ENCODE peak calls at places on chromosomes 3 and 15, in five cellular contexts. X, T, M, U and Z are unnamed samples.

GRCh38 chr3:23440416-23441294 is 237.5 kb downstream of the UBE2E2 start:
- DNase-seq in X (no peak), T (no peak), M (no peak), U (no peak), Z (peak)

GRCh38 chr15:101675796-101676582 is 23.8 kb upstream of the TM2D3 start:
- DNase-seq in X (no peak), T (no peak), M (no peak), U (peak), Z (no peak)

GRCh38 chr3:43794776-43795175 is 104.0 kb downstream of the ABHD5 start:
- DNase-seq in X (no peak), T (peak), M (no peak), U (peak), Z (no peak)

GRCh38 chr3:66344846-66345578 is 124.2 kb downstream of the SLC25A26 start:
- DNase-seq in X (no peak), T (no peak), M (no peak), U (no peak), Z (no peak)

GRCh38 chr3:14288168-14288788 is 109.7 kb downstream of the LSM3 start:
- DNase-seq in X (no peak), T (no peak), M (no peak), U (no peak), Z (no peak)

GRCh38 chr15:66019377-66019776 is 150.1 kb downstream of the RAB11A start:
- DNase-seq in X (no peak), T (no peak), M (no peak), U (no peak), Z (no peak)

GRCh38 chr3:80663426-80663825 is 895.6 kb upstream of the ROBO1 start:
- DNase-seq in X (no peak), T (no peak), M (no peak), U (no peak), Z (no peak)

GRCh38 chr3:134030801-134031619 is 1.3 kb upstream of the SLCO2A1 start:
- DNase-seq in X (no peak), T (no peak), M (no peak), U (no peak), Z (no peak)

GRCh38 chr15:23877502-23878412 is 190.7 kb upstream of the NDN start:
- DNase-seq in X (peak), T (peak), M (peak), U (no peak), Z (peak)

GRCh38 chr3:14283092-14283820 is 104.6 kb downstream of the LSM3 start:
- DNase-seq in X (no peak), T (no peak), M (no peak), U (no peak), Z (no peak)

GRCh38 chr15:88255496-88256171 is 905 bp downstream of the NTRK3 start:
- DNase-seq in X (no peak), T (no peak), M (peak), U (no peak), Z (no peak)

GRCh38 chr3:111738790-111739189 is 120.3 kb upstream of the PHLDB2 start:
- DNase-seq in X (no peak), T (no peak), M (no peak), U (no peak), Z (no peak)

GRCh38 chr15:91291673-91292072 is 191.6 kb downstream of the SV2B start:
- DNase-seq in X (peak), T (no peak), M (no peak), U (no peak), Z (peak)

GRCh38 chr3:39911465-39912309 is 102.3 kb downstream of the MYRIP start:
- DNase-seq in X (peak), T (no peak), M (peak), U (peak), Z (no peak)

GRCh38 chr3:113211370-113212154 is at the start of gene BOC:
- DNase-seq in X (peak), T (peak), M (peak), U (peak), Z (peak)

GRCh38 chr3:126834596-126835471 is 130.8 kb downstream of the CHCHD6 start:
- DNase-seq in X (no peak), T (peak), M (no peak), U (peak), Z (no peak)

GRCh38 chr15:85769182-85769900 is 25.4 kb downstream of the KLHL25 start:
- DNase-seq in X (no peak), T (no peak), M (no peak), U (no peak), Z (no peak)

GRCh38 chr3:171461087-171461917 is 1.1 kb upstream of the TNIK start:
- DNase-seq in X (no peak), T (peak), M (no peak), U (peak), Z (peak)

GRCh38 chr3:97721446-97721845 is 43.1 kb upstream of the ARL6 start:
- DNase-seq in X (no peak), T (no peak), M (no peak), U (no peak), Z (no peak)

GRCh38 chr3:41574900-41575299 is 375.6 kb downstream of the CTNNB1 start:
- DNase-seq in X (no peak), T (no peak), M (no peak), U (no peak), Z (no peak)
- TF ChIP-seq CTCF in X (no peak), T (no peak), M (no peak), U (peak), Z (no peak)

GRCh38 chr15:96369351-96369750 is 38.9 kb downstream of the NR2F2 start:
- DNase-seq in X (no peak), T (no peak), M (no peak), U (no peak), Z (no peak)

GRCh38 chr15:96367436-96368200 is 37.1 kb downstream of the NR2F2 start:
- DNase-seq in X (no peak), T (no peak), M (no peak), U (no peak), Z (no peak)

GRCh38 chr15:96365781-96366525 is 35.5 kb downstream of the NR2F2 start:
- DNase-seq in X (no peak), T (no peak), M (peak), U (no peak), Z (no peak)

GRCh38 chr15:96363692-96364091 is 33.2 kb downstream of the NR2F2 start:
- DNase-seq in X (no peak), T (no peak), M (no peak), U (no peak), Z (no peak)

DNA sequence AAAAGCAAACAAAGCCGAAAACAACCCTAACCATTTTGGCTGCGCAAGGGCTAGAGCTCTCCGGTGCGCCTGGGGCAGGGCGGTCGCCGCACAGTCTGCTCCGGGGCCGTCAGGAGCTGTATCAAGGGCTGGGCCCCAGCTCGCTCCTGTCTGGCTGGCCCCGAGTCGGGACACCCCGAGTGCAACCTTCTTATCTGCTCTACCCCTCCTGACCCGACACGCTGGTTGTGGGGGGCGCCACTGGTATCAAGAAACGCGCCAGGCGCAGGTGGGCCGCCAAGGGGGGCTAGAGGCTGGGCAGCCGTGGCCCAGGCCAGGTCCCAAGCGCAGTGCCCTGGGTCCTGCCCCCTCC is 36.0 kb downstream of the NR2F2 start:
- DNase-seq in X (no peak), T (no peak), M (no peak), U (no peak), Z (no peak)
- TF ChIP-seq CTCF in X (no peak), T (no peak), M (no peak), U (no peak), Z (no peak)

GRCh38 chr3:169772951-169773816 is at the start of gene MYNN:
- DNase-seq in X (peak), T (peak), M (peak), U (peak), Z (peak)
- TF ChIP-seq CTCF in X (peak), T (no peak), M (no peak), U (peak), Z (no peak)

GRCh38 chr3:157347577-157348303 is 88.9 kb upstream of the PTX3 start:
- DNase-seq in X (peak), T (no peak), M (peak), U (no peak), Z (no peak)
- TF ChIP-seq CTCF in X (no peak), T (peak), M (peak), U (peak), Z (no peak)

GRCh38 chr15:75202251-75203016 is 752 bp downstream of the C15orf39 start:
- DNase-seq in X (peak), T (peak), M (peak), U (peak), Z (peak)
- TF ChIP-seq CTCF in X (no peak), T (peak), M (peak), U (peak), Z (peak)